ENCODE peak calls at places on chromosomes 6 and 20, in ten cellular contexts. M is cardiac muscle cell; E is OCI-LY7; N is left ventricle myocardium inferior; V is suprapubic skin; S is IMR-90; J is A673; T is SK-N-SH; X is NT2/D1; Z is CD4-positive, alpha-beta T cell. R is an unnamed sample.
A peak's percentile ranks its signal among the peaks of the same experiment; 100 is the strongest.

GRCh38 chr6:79640146-79641111 is 9.3 kb downstream of the SH3BGRL2 start:
- DNase-seq in M (peak; percentile 17), E (no peak), N (peak; percentile 33), V (no peak), S (no peak), J (no peak), T (peak; percentile 59), X (no peak), Z (no peak), R (no peak)

GRCh38 chr6:41191569-41191968 is 9.4 kb downstream of the TREML2 start:
- DNase-seq in M (peak; percentile 53), E (peak; percentile 31), N (peak; percentile 42), V (no peak), S (no peak), J (peak; percentile 38), T (peak; percentile 48), X (peak; percentile 35), Z (no peak), R (no peak)

GRCh38 chr6:41451039-41451438 is 95.1 kb upstream of the FOXP4 start:
- DNase-seq in M (peak; percentile 55), E (peak; percentile 13), N (no peak), V (no peak), S (no peak), J (no peak), T (peak; percentile 54), X (no peak), Z (no peak), R (no peak)

GRCh38 chr6:157635388-157636244 is 187.4 kb upstream of the SNX9 start:
- DNase-seq in M (no peak), E (no peak), N (no peak), V (no peak), S (no peak), J (no peak), T (no peak), X (no peak), Z (no peak), R (no peak)

GRCh38 chr6:37679539-37680476 is 17.9 kb downstream of the MDGA1 start:
- DNase-seq in M (no peak), E (peak; percentile 74), N (no peak), V (no peak), S (no peak), J (no peak), T (no peak), X (no peak), Z (no peak), R (no peak)

GRCh38 chr6:41497994-41498393 is 48.2 kb upstream of the FOXP4 start:
- DNase-seq in M (no peak), E (no peak), N (no peak), V (no peak), S (peak; percentile 72), J (no peak), T (no peak), X (no peak), Z (no peak), R (no peak)

GRCh38 chr6:34027445-34027936 is 118.4 kb downstream of the GRM4 start:
- DNase-seq in M (peak; percentile 70), E (peak; percentile 60), N (peak; percentile 25), V (no peak), S (peak; percentile 3), J (peak; percentile 72), T (peak; percentile 88), X (no peak), Z (peak; percentile 59), R (peak; percentile 69)

GRCh38 chr6:125325586-125325985 is 23.8 kb upstream of the HDDC2 start:
- DNase-seq in M (no peak), E (no peak), N (no peak), V (no peak), S (no peak), J (no peak), T (no peak), X (no peak), Z (no peak), R (no peak)

GRCh38 chr20:32970973-32971300 is 33.3 kb downstream of the SUN5 start:
- DNase-seq in M (no peak), E (no peak), N (no peak), V (peak; percentile 64), S (no peak), J (no peak), T (no peak), X (no peak), Z (no peak), R (no peak)

GRCh38 chr6:19719691-19720127 is 117.5 kb upstream of the ID4 start:
- DNase-seq in M (peak; percentile 72), E (no peak), N (no peak), V (no peak), S (peak; percentile 70), J (no peak), T (peak; percentile 15), X (no peak), Z (no peak), R (no peak)

DNA sequence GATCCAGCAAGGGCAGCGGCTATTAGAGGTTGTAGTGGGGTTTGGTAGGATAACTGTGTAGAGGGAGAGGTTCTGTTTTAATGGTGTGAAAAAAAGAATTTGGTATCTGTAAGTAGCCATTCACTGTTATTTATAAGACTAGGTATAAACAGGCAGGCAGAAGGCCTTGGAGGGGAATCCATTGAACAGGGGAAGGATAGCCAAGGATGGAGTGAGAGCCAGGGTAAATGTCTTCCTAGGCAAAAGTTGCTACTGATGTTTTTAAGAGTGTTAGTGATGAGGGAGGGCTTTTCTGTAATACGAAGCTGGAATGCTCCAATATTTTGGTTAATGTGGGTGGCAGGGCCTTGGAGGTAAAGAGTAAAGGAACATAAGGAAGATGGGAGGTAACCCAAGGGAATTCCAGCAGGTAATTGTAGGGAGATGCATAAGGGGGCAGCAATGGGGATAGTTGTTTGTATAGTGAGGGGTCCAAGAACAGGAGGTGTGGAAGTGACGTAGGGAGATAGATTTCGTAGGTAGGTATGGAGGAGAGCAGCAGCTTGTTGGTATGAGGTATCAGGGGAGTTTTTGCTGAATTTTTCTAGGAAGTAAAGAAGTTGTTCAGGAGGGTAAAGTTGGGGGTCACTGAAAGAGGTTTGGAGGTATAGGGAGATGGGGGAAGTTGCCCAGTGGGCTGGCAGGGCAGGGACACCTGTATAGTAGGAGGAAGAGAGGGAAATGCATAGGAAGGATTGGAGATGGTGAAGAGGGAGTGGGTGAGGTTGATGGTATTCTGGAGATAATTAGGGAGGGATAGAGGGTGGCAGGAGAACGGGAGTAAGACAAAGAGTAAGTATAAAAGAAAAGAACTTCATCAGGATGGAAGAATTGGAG is 752.4 kb upstream of the ADGRB3 start:
- DNase-seq in M (no peak), E (no peak), N (no peak), V (no peak), S (no peak), J (no peak), T (no peak), X (no peak), Z (no peak), R (no peak)
- H3K9me3 ChIP-seq in M (no peaks in the 10 kb centered on the region), E (no peaks in the 10 kb centered on the region), N (peaks cover 40% of the 10 kb centered on the region), V (no peaks in the 10 kb centered on the region), S (peaks cover 11% of the 10 kb centered on the region), J (no peaks in the 10 kb centered on the region), T (no peaks in the 10 kb centered on the region), X (no peaks in the 10 kb centered on the region), Z (no peaks in the 10 kb centered on the region), R (no peaks in the 10 kb centered on the region)

DNA sequence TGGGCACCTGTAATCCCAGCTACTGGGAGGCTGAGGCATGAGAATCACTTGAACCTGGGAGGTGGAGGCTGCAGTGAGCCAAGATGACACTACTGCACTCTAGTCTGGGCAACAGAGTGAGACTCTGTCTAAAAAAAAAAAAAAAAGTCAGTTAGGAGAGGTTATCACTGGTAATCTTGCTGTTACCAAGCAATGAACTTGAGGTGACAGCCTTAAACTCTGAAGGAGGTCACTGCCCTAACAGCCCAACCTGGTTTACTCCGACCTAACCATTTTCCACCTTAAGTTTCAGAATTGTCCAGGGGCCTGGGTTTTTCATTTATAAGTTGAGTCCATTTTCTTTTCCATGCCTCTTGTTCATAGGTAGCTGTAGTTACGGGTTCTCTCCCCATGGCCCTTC is 28.9 kb downstream of the SHLD1 start:
- DNase-seq in M (no peak), E (no peak), N (no peak), V (no peak), S (no peak), J (no peak), T (no peak), X (no peak), Z (no peak), R (no peak)
- H3K9me3 ChIP-seq in M (no peaks in the 10 kb centered on the region), E (no peaks in the 10 kb centered on the region), N (no peaks in the 10 kb centered on the region), V (no peaks in the 10 kb centered on the region), S (no peaks in the 10 kb centered on the region), J (no peaks in the 10 kb centered on the region), T (no peaks in the 10 kb centered on the region), X (no peaks in the 10 kb centered on the region), Z (no peaks in the 10 kb centered on the region), R (no peaks in the 10 kb centered on the region)

DNA sequence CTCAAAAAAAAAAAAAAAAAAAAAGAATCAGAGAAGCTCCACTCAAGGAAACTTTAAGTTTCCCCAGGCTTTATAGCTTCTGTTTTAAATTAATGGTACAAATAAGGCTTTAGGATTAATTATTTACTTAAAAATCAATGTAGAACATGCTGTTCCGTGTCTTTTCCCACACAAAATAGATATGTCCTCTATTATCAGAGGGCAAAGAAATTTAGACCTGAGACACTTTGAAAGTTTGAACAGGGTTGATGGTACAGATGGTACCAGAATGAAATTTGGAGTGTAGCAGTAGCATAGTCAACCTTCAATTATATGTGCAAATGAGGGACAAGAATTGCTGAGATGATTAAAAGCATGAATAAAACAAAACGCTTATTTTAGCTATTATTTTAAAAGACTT is 32.2 kb upstream of the REV3L start:
- DNase-seq in M (no peak), E (no peak), N (no peak), V (no peak), S (no peak), J (no peak), T (no peak), X (no peak), Z (no peak), R (no peak)
- H3K9me3 ChIP-seq in M (no peaks in the 10 kb centered on the region), E (no peaks in the 10 kb centered on the region), N (no peaks in the 10 kb centered on the region), V (no peaks in the 10 kb centered on the region), S (no peaks in the 10 kb centered on the region), J (no peaks in the 10 kb centered on the region), T (no peaks in the 10 kb centered on the region), X (no peaks in the 10 kb centered on the region), Z (no peaks in the 10 kb centered on the region), R (no peaks in the 10 kb centered on the region)

GRCh38 chr6:76162811-76163210 is 90.3 kb upstream of the IMPG1 start:
- DNase-seq in M (no peak), E (no peak), N (no peak), V (no peak), S (no peak), J (no peak), T (no peak), X (no peak), Z (no peak), R (no peak)

GRCh38 chr6:76166297-76166696 is 93.8 kb upstream of the IMPG1 start:
- DNase-seq in M (no peak), E (no peak), N (no peak), V (no peak), S (no peak), J (no peak), T (no peak), X (no peak), Z (no peak), R (no peak)

GRCh38 chr6:76165471-76166221 is 93.2 kb upstream of the IMPG1 start:
- DNase-seq in M (no peak), E (no peak), N (no peak), V (no peak), S (no peak), J (no peak), T (no peak), X (no peak), Z (no peak), R (no peak)

DNA sequence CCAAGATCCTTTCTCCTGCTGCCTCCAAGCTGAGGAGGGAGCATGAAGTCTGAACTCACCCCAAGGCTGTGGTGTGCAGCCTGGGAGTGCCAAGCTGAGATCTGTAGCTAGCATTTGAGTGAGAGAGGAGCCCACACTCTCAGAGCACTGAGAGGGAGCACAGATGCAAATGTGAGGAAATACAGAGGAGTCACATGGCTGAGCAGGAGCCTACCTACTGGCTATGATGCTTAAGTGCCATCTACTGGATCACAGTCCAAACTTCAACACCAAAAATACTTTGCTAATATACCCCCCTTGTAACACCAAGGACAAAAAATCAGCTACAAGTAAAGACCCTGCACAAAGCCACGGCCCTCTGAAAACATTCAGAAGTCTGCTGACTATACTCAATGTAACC is 94.4 kb upstream of the IMPG1 start:
- DNase-seq in M (no peak), E (no peak), N (no peak), V (no peak), S (no peak), J (no peak), T (no peak), X (no peak), Z (no peak), R (no peak)
- H3K9me3 ChIP-seq in M (no peaks in the 10 kb centered on the region), E (no peaks in the 10 kb centered on the region), N (peaks cover 31% of the 10 kb centered on the region), V (peaks cover 7% of the 10 kb centered on the region), S (peaks cover 12% of the 10 kb centered on the region), J (peaks cover 30% of the 10 kb centered on the region), T (no peaks in the 10 kb centered on the region), X (peaks cover 15% of the 10 kb centered on the region), Z (peaks cover 4% of the 10 kb centered on the region), R (no peaks in the 10 kb centered on the region)

R was measured in T-helper 17 cell.